ENCODE peak calls at places on chromosome 9, in ten cellular contexts. Q, L, D, Z, U, F, B, E, H and T are unnamed samples.

GRCh38 chr9:20651926-20652325 is 29.6 kb upstream of the MLLT3 start:
- DNase-seq in Q (no peak), L (no peak), D (no peak), Z (no peak), U (no peak), F (no peak), B (no peak), E (no peak), H (no peak), T (no peak)

GRCh38 chr9:84921175-84921574 is 251.6 kb downstream of the NTRK2 start:
- DNase-seq in Q (no peak), L (no peak), D (no peak), Z (no peak), U (no peak), F (no peak), B (no peak), E (no peak), H (no peak), T (no peak)

GRCh38 chr9:130345993-130346385 is 80.4 kb downstream of the HMCN2 start:
- DNase-seq in Q (no peak), L (no peak), D (no peak), Z (no peak), U (peak; percentile 64), F (no peak), B (no peak), E (no peak), H (no peak), T (no peak)

GRCh38 chr9:74173284-74173683 is 323.9 kb upstream of the RORB start:
- DNase-seq in Q (no peak), L (no peak), D (no peak), Z (no peak), U (no peak), F (no peak), B (no peak), E (no peak), H (no peak), T (no peak)

GRCh38 chr9:89408628-89409101 is 89.2 kb downstream of the SEMA4D start:
- DNase-seq in Q (no peak), L (no peak), D (no peak), Z (no peak), U (peak; percentile 92), F (no peak), B (no peak), E (peak; percentile 60), H (no peak), T (no peak)

GRCh38 chr9:97560851-97561250 is 59.4 kb downstream of the TMOD1 start:
- DNase-seq in Q (no peak), L (no peak), D (no peak), Z (no peak), U (peak; percentile 47), F (no peak), B (no peak), E (no peak), H (no peak), T (no peak)

GRCh38 chr9:110763568-110763967 is 95.0 kb downstream of the MUSK start:
- DNase-seq in Q (no peak), L (no peak), D (no peak), Z (no peak), U (no peak), F (no peak), B (no peak), E (no peak), H (no peak), T (no peak)

GRCh38 chr9:3441197-3441816 is 84.5 kb downstream of the RFX3 start:
- DNase-seq in Q (peak; percentile 51), L (no peak), D (peak; percentile 51), Z (peak; percentile 68), U (no peak), F (peak; percentile 80), B (peak; percentile 50), E (no peak), H (no peak), T (peak; percentile 55)

GRCh38 chr9:112168197-112168596 is 6.9 kb downstream of the SUSD1 start:
- DNase-seq in Q (no peak), L (no peak), D (no peak), Z (no peak), U (no peak), F (no peak), B (no peak), E (no peak), H (no peak), T (no peak)

GRCh38 chr9:98867434-98868168 is 60.1 kb downstream of the GALNT12 start:
- DNase-seq in Q (no peak), L (no peak), D (peak; percentile 86), Z (no peak), U (no peak), F (peak; percentile 9), B (peak; percentile 55), E (peak; percentile 93), H (no peak), T (no peak)

GRCh38 chr9:113581865-113582697 is 118.6 kb downstream of the RGS3 start:
- DNase-seq in Q (no peak), L (no peak), D (no peak), Z (no peak), U (peak; percentile 97), F (peak; percentile 55), B (peak; percentile 84), E (peak; percentile 91), H (peak; percentile 48), T (peak; percentile 76)

GRCh38 chr9:124149992-124150391 is 107.8 kb upstream of the NEK6 start:
- DNase-seq in Q (no peak), L (peak; percentile 39), D (no peak), Z (peak; percentile 61), U (no peak), F (no peak), B (no peak), E (no peak), H (no peak), T (no peak)

GRCh38 chr9:98312365-98312764 is 56.9 kb upstream of the TBC1D2 start:
- DNase-seq in Q (no peak), L (no peak), D (no peak), Z (no peak), U (peak; percentile 12), F (no peak), B (no peak), E (no peak), H (no peak), T (no peak)

GRCh38 chr9:120441446-120442279 is 138.3 kb downstream of the CDK5RAP2 start:
- DNase-seq in Q (no peak), L (no peak), D (no peak), Z (no peak), U (no peak), F (no peak), B (no peak), E (no peak), H (no peak), T (no peak)

GRCh38 chr9:125826850-125827249 is 79.7 kb downstream of the PBX3 start:
- DNase-seq in Q (no peak), L (no peak), D (no peak), Z (no peak), U (no peak), F (no peak), B (no peak), E (no peak), H (no peak), T (no peak)

GRCh38 chr9:132042324-132042723 is 37.3 kb downstream of the MED27 start:
- DNase-seq in Q (peak; percentile 35), L (no peak), D (peak; percentile 33), Z (no peak), U (no peak), F (peak; percentile 82), B (no peak), E (no peak), H (no peak), T (no peak)

GRCh38 chr9:101702257-101702656 is 36.2 kb downstream of the GRIN3A start:
- DNase-seq in Q (no peak), L (no peak), D (no peak), Z (no peak), U (no peak), F (no peak), B (no peak), E (no peak), H (no peak), T (no peak)

GRCh38 chr9:86022687-86023266 is 76.6 kb downstream of the GOLM1 start:
- DNase-seq in Q (no peak), L (no peak), D (no peak), Z (no peak), U (no peak), F (peak; percentile 54), B (no peak), E (no peak), H (no peak), T (no peak)

GRCh38 chr9:122213102-122213588 is 15.6 kb downstream of the LHX6 start:
- DNase-seq in Q (no peak), L (no peak), D (no peak), Z (no peak), U (no peak), F (no peak), B (no peak), E (peak; percentile 19), H (no peak), T (no peak)
- H3K4me3 ChIP-seq in Q (peak overlapping the region; percentile 23), L (peak overlapping the region; percentile 67), D (peak overlapping the region; percentile 58), Z (peak overlapping the region; percentile 67), U (peak overlapping the region; percentile 44), F (no peak overlapping the region), B (peak overlapping the region; percentile 38), E (no peak overlapping the region), H (peak overlapping the region; percentile 27), T (peak overlapping the region; percentile 41)

GRCh38 chr9:68704804-68705635 is at the start of gene PIP5K1B:
- DNase-seq in Q (no peak), L (peak; percentile 82), D (peak; percentile 84), Z (peak; percentile 82), U (peak; percentile 96), F (peak; percentile 32), B (peak; percentile 88), E (peak; percentile 83), H (peak; percentile 65), T (peak; percentile 95)
- TF ChIP-seq POLR2AphosphoS5 in Q (no peak), L (no peak), D (peak; percentile 30), Z (peak; percentile 34), U (peak; percentile 65), F (no peak), B (peak; percentile 88), E (no peak), H (no peak), T (peak; percentile 64)

GRCh38 chr9:134547161-134548100 is 94.2 kb upstream of the COL5A1 start:
- DNase-seq in Q (no peak), L (no peak), D (no peak), Z (no peak), U (peak; percentile 46), F (no peak), B (no peak), E (peak; percentile 55), H (no peak), T (no peak)
- H3K27ac ChIP-seq in Q (no peak overlapping the region), L (no peak overlapping the region), D (no peak overlapping the region), Z (no peak overlapping the region), U (no peak overlapping the region), F (no peak overlapping the region), B (no peak overlapping the region), E (no peak overlapping the region), H (no peak overlapping the region), T (no peak overlapping the region)

GRCh38 chr9:104775574-104775936 is 11.6 kb downstream of the NIPSNAP3B start:
- DNase-seq in Q (no peak), L (no peak), D (no peak), Z (no peak), U (no peak), F (no peak), B (no peak), E (no peak), H (no peak), T (no peak)
- H3K4me3 ChIP-seq in Q (no peak overlapping the region), L (no peak overlapping the region), D (no peak overlapping the region), Z (no peak overlapping the region), U (no peak overlapping the region), F (no peak overlapping the region), B (no peak overlapping the region), E (no peak overlapping the region), H (no peak overlapping the region), T (no peak overlapping the region)